ENCODE peak calls at places on chromosome 17, in four cellular contexts. R is stomach, B is fibroblast of pulmonary artery, Q is HCT116. W is an unnamed sample.

GRCh38 chr17:17096438-17097178 is 54.4 kb downstream of the MPRIP start:
- DNase-seq in R (no peak), B (peak), Q (no peak), W (no peak)

GRCh38 chr17:38539386-38539785 is 66.4 kb downstream of the SRCIN1 start:
- DNase-seq in R (no peak), B (no peak), Q (no peak), W (no peak)

GRCh38 chr17:35708149-35708548 is 23.3 kb upstream of the RASL10B start:
- DNase-seq in R (no peak), B (peak), Q (no peak), W (no peak)

GRCh38 chr17:66549312-66549705 is 246.9 kb downstream of the PRKCA start:
- DNase-seq in R (no peak), B (peak), Q (no peak), W (peak)

GRCh38 chr17:43368740-43369506 is 29.9 kb upstream of the ARL4D start:
- DNase-seq in R (peak), B (peak), Q (peak), W (no peak)

GRCh38 chr17:413706-414440 is 61.3 kb upstream of the RPH3AL start:
- DNase-seq in R (no peak), B (no peak), Q (no peak), W (no peak)

GRCh38 chr17:72187544-72187943 is 66.7 kb downstream of the SOX9 start:
- DNase-seq in R (peak), B (peak), Q (no peak), W (no peak)

GRCh38 chr17:19683117-19683516 is 33.3 kb downstream of the SLC47A2 start:
- DNase-seq in R (no peak), B (no peak), Q (no peak), W (no peak)

GRCh38 chr17:21357281-21357680 is 18.9 kb upstream of the KCNJ12 start:
- DNase-seq in R (no peak), B (no peak), Q (no peak), W (no peak)

GRCh38 chr17:15920758-15921239 is 24.1 kb upstream of the ADORA2B start:
- DNase-seq in R (no peak), B (peak), Q (peak), W (peak)

GRCh38 chr17:45794840-45795239 is 10.7 kb downstream of the CRHR1 start:
- DNase-seq in R (no peak), B (no peak), Q (no peak), W (no peak)

GRCh38 chr17:82858376-82859126 is 18.7 kb upstream of the ZNF750 start:
- DNase-seq in R (no peak), B (no peak), Q (no peak), W (no peak)

GRCh38 chr17:12296120-12296727 is 275.5 kb downstream of the MAP2K4 start:
- DNase-seq in R (no peak), B (no peak), Q (no peak), W (no peak)

GRCh38 chr17:75270218-75270965 is 639 bp downstream of the MIF4GD start:
- DNase-seq in R (peak), B (peak), Q (peak), W (no peak)

GRCh38 chr17:76032073-76032779 is 5.1 kb upstream of the EVPL start:
- DNase-seq in R (no peak), B (no peak), Q (no peak), W (no peak)

GRCh38 chr17:47708864-47709541 is 15.0 kb downstream of the TBKBP1 start:
- DNase-seq in R (peak), B (peak), Q (no peak), W (no peak)

GRCh38 chr17:2093349-2093748 is 38.4 kb downstream of the HIC1 start:
- DNase-seq in R (peak), B (no peak), Q (no peak), W (no peak)

GRCh38 chr17:61474235-61474927 is 22.2 kb downstream of the TBX4 start:
- DNase-seq in R (no peak), B (no peak), Q (no peak), W (no peak)

GRCh38 chr17:2950846-2951245 is 112.6 kb downstream of the OR1D5 start:
- DNase-seq in R (no peak), B (no peak), Q (no peak), W (no peak)

GRCh38 chr17:74446551-74447500 is 14.9 kb downstream of the GPRC5C start:
- DNase-seq in R (peak), B (peak), Q (no peak), W (no peak)

GRCh38 chr17:9237661-9238301 is 216.5 kb downstream of the NTN1 start:
- DNase-seq in R (no peak), B (no peak), Q (no peak), W (no peak)

GRCh38 chr17:49646391-49647255 is 31.3 kb downstream of the SPOP start:
- DNase-seq in R (no peak), B (peak), Q (peak), W (peak)

GRCh38 chr17:65121916-65122821 is 15.0 kb upstream of the RGS9 start:
- DNase-seq in R (no peak), B (no peak), Q (no peak), W (no peak)
- H3K4me3 ChIP-seq in R (peak), B (peak), Q (peak), W (peak)

GRCh38 chr17:10313037-10313672 is 59.7 kb downstream of the MYH13 start:
- DNase-seq in R (no peak), B (no peak), Q (no peak), W (no peak)
- TF ChIP-seq CTCF in R (no peak), B (no peak), Q (no peak), W (no peak)

GRCh38 chr17:81567191-81567590 is 15.0 kb upstream of the FAAP100 start:
- DNase-seq in R (no peak), B (no peak), Q (no peak), W (no peak)
- H3K4me3 ChIP-seq in R (no peak), B (no peak), Q (no peak), W (peak)

DNA sequence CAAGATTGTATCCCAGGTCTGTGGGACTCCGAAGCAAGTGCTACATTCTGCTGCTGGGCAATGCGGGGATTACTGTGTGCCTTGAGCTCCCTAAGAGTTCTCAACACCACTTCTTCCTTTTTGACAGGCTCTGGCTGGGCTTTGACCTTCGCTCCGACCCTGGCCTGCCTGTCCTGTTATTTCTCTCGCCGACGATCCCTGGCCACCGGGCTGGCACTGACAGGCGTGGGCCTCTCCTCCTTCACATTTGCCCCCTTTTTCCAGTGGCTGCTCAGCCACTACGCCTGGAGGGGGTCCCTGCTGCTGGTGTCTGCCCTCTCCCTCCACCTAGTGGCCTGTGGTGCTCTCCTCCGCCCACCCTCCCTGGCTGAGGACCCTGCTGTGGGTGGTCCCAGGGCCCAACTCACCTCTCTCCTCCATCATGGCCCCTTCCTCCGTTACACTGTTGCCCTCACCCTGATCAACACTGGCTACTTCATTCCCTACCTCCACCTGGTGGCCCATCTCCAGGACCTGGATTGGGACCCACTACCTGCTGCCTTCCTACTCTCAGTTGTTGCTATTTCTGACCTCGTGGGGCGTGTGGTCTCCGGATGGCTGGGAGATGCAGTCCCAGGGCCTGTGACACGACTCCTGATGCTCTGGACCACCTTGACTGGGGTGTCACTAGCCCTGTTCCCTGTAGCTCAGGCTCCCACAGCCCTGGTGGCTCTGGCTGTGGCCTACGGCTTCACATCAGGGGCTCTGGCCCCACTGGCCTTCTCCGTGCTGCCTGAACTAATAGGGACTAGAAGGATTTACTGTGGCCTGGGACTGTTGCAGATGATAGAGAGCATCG is 2.4 kb downstream of the SLC16A13 start:
- DNase-seq in R (no peak), B (no peak), Q (no peak), W (no peak)
- TF ChIP-seq CTCF in R (no peak), B (no peak), Q (no peak), W (no peak)

GRCh38 chr17:7446669-7447068 is 1.8 kb downstream of the CHRNB1 start:
- DNase-seq in R (no peak), B (no peak), Q (no peak), W (no peak)

GRCh38 chr17:7443499-7444485 is 1.1 kb upstream of the CHRNB1 start:
- DNase-seq in R (no peak), B (peak), Q (no peak), W (no peak)

GRCh38 chr17:7442142-7442541 is 2.7 kb upstream of the CHRNB1 start:
- DNase-seq in R (no peak), B (no peak), Q (no peak), W (no peak)

GRCh38 chr17:7445011-7445927 is at the start of gene CHRNB1:
- DNase-seq in R (peak), B (no peak), Q (peak), W (no peak)

DNA sequence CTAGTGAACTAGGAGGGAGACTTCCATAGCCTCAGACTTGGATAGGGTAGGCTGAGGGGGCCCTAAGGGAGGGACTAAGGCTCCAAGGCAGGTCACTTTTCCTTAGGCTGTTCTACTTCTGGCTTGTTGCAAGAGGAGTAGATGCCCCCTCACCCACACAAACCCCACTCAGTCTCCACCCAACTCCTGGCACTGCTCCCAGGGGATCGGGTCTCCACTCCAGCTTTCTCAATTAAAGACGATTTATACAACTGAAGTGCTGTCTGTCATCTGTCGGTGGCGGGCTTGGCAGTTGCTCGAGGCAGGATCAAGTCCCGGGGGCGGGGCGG is 215 bp upstream of the CHRNB1 start:
- DNase-seq in R (no peak), B (no peak), Q (no peak), W (no peak)
- H3K4me3 ChIP-seq in R (peak), B (no peak), Q (peak), W (no peak)